ENCODE peak calls at places on chromosomes 2 and 18, in five cellular contexts. R, T, W, A and B are unnamed samples.

GRCh38 chr2:144324446-144325045 is 195.4 kb downstream of the ZEB2 start:
- DNase-seq in T (no peak), R (no peak), W (no peak), A (no peak), B (no peak)

GRCh38 chr18:58682429-58683069 is 11.3 kb downstream of the MALT1 start:
- DNase-seq in W (peak), R (no peak), T (peak), A (peak), B (no peak)

GRCh38 chr2:98084869-98085238 is 2.1 kb upstream of the VWA3B start:
- DNase-seq in T (no peak), A (no peak), R (no peak), W (no peak), B (no peak)

GRCh38 chr2:74205586-74205985 is 7.2 kb downstream of the MTHFD2 start:
- DNase-seq in R (peak), A (no peak), W (no peak), T (no peak), B (no peak)

GRCh38 chr2:1743396-1744150 is 742 bp downstream of the PXDN start:
- DNase-seq in T (no peak), A (no peak), W (peak), R (peak), B (no peak)

GRCh38 chr18:22678486-22678885 is 254.6 kb upstream of the RBBP8 start:
- DNase-seq in R (no peak), W (no peak), A (no peak), T (peak), B (no peak)

GRCh38 chr2:240236217-240237111 is 96.0 kb upstream of the OTOS start:
- DNase-seq in T (no peak), W (peak), A (peak), R (peak), B (no peak)

GRCh38 chr2:230400041-230400440 is 16.0 kb upstream of the SP100 start:
- DNase-seq in W (no peak), T (no peak), R (no peak), A (no peak), B (no peak)

GRCh38 chr2:172088245-172089004 is 3.1 kb downstream of the DLX1 start:
- DNase-seq in A (no peak), R (peak), W (no peak), T (no peak), B (no peak)

GRCh38 chr2:11412449-11412810 is 53.5 kb downstream of the E2F6 start:
- DNase-seq in A (no peak), R (peak), W (no peak), T (no peak), B (no peak)

GRCh38 chr2:11409184-11409959 is 56.6 kb downstream of the E2F6 start:
- DNase-seq in A (no peak), R (no peak), W (no peak), T (no peak), B (no peak)

GRCh38 chr2:11410101-11410500 is 55.9 kb downstream of the E2F6 start:
- DNase-seq in W (no peak), T (no peak), A (no peak), R (no peak), B (no peak)

GRCh38 chr2:11411244-11411643 is 54.7 kb downstream of the E2F6 start:
- DNase-seq in A (no peak), T (no peak), R (no peak), W (no peak), B (no peak)

DNA sequence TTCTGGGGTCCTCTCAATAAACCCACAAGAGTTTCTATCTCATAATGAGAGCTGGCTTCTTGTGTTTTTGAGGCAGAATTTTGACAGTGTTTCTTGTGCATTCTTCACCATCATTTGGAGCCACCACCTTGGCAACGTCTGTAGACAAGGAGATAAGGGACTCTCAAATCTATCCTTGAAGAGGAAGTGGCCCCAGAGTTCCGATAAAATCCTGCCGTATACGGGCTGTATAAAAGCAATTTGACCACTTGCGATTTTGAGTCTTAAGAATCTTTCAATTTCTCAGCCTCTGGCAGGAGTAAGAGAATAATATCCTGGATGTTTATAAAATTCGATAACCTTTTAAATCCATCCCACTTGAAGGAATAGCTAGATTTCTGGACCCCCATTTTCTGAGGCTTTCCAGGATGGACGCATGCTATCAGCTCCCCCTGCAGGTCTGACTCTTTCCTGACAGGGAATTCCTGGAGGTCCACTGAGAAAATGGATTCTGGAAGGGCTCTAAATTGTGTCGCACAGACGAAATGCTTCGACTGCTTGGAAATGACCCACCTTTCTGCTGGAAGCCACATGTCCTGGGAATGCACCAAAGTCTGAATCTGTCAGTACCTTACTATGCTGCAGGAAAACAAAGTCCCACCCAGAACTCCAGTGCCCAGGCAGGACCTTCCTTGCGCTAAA is 54.1 kb downstream of the E2F6 start:
- DNase-seq in T (peak), A (peak), W (no peak), R (peak), B (no peak)
- H3K4me3 ChIP-seq in T (no peak), A (no peak), W (peak), R (no peak), B (no peak)

DNA sequence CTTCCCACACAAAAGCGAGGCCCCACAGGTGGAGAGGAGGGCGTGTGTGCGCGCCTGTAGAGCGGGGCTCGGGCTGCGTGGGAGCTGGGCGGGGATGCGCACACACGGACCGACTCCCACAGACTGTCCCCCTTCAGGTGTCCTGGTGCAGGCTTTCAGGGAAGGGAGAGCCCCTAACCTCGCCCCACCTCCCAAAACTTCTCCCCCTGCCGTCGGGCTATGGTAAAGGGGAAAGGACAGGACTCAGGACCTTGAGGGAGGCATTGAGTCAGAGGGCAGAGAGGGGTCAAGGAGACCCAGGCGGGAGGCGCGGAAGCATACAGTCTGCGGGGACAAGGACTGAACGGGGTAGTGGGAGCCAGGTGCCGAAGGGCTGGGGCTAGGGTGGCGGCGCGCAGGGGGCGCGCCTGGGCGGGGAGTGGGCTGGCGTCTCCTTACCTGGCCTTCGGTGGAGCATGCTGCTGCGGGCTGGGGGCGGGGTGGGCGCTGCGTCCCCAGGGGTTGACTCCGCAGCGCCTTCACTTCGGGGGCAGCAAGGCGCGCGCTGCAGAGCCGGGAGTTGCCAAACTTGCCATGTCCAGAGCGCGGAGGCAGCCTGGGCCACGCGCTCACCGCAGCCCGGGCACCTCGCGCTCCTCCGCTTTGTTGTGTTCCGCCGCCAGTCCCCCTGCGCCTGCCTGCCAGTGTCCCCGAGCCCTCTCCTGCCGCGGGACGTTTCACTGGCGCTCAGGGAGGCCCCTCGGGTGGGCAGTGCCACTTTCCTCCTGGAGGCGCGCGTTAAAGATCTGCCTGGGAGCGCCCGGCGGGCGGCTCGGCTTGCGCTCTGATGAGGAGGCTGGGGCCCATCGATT is 302.0 kb downstream of the NCKAP5 start:
- DNase-seq in A (peak), R (peak), T (no peak), W (no peak), B (no peak)
- H3K4me3 ChIP-seq in A (no peak), R (peak), T (peak), W (peak), B (peak)

GRCh38 chr18:76613058-76613457 is 118.0 kb upstream of the ZNF516 start:
- DNase-seq in W (no peak), A (no peak), T (no peak), R (no peak), B (no peak)

GRCh38 chr18:76613721-76614120 is 118.7 kb upstream of the ZNF516 start:
- DNase-seq in T (no peak), R (no peak), A (no peak), W (no peak), B (no peak)

GRCh38 chr18:76610012-76610411 is 115.0 kb upstream of the ZNF516 start:
- DNase-seq in W (no peak), R (no peak), T (no peak), A (no peak), B (no peak)

GRCh38 chr18:76615065-76615733 is 120.2 kb upstream of the ZNF516 start:
- DNase-seq in A (no peak), R (no peak), W (no peak), T (no peak), B (no peak)

GRCh38 chr18:76610933-76611749 is 116.1 kb upstream of the ZNF516 start:
- DNase-seq in T (no peak), R (no peak), W (no peak), A (peak), B (peak)
- H3K4me3 ChIP-seq in T (peak), R (no peak), W (peak), A (no peak), B (peak)

GRCh38 chr18:64330161-64330560 is 181.3 kb upstream of the LINC00305 start:
- DNase-seq in T (no peak), W (no peak), A (no peak), R (no peak), B (no peak)

GRCh38 chr18:64331419-64331818 is 182.5 kb upstream of the LINC00305 start:
- DNase-seq in W (no peak), A (no peak), R (no peak), T (no peak), B (no peak)

GRCh38 chr18:64330976-64331375 is 182.1 kb upstream of the LINC00305 start:
- DNase-seq in A (no peak), R (no peak), W (no peak), T (no peak), B (no peak)

GRCh38 chr18:64333584-64333983 is 184.7 kb upstream of the LINC00305 start:
- DNase-seq in T (no peak), R (no peak), A (no peak), W (no peak), B (no peak)

DNA sequence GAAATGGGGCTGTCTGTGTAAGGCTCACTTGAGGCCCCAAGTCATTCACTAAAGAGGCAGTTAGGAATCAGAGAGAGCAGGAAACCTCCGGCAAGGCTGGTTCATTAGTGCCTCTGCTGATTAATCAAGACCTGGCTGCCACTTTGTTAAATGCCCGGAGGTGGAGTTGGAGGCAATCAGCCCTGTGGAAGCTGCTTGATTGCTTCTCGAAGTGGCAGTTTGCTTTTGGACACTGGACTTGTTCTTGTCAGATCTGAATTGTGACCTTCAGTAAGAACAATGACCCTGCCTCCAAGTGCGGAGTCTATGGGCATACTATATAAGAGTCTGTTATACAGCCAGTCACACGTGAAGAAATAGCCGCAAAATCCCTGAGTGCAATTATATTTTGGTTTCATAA is 184.0 kb upstream of the LINC00305 start:
- DNase-seq in R (no peak), W (no peak), A (no peak), T (no peak), B (no peak)
- H3K4me3 ChIP-seq in R (no peak), W (no peak), A (no peak), T (no peak), B (no peak)

DNA sequence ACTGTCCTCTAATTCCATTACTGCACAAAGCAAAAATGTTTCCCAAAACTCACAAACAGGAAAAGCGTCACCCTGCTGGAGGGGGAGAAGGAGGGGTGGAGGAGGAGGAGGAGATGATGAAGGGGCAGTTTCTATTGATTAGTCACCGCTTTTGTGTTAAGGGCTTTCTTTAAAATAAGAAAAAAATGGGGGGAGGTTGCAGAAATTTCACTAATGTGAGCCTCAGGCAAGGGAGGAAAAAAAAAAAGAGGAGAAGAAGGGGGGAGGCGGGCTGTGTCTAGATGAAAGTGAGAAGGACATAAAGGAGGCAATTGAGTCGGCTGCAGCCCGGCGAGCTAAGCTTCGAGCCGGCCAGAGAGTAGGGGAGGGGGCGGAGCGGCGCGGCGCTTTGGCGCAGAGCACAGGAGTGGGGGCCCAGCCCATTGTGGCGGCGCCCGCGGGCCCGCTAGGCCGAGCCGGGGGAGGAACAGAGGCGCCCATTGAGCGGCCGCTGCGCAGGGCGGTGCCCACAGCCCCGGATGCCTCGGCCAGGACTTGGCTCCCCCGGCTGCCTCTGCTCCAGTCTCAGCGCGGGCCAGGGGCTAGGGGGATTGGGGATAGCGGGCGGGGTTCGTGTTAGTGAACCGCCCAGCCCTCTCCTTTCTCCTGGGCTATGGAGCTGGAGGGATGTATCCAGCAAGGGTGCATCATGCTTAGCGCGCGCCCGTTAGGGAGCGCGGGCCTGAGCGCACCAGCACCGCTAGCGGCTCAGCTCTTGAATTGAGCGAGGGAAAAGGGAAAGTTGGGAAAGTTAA is 7.9 kb downstream of the PAX3 start:
- DNase-seq in A (no peak), R (no peak), W (peak), T (peak), B (no peak)
- H3K4me3 ChIP-seq in A (no peak), R (no peak), W (peak), T (peak), B (peak)

GRCh38 chr18:70501358-70501757 is 212.5 kb downstream of the SOCS6 start:
- DNase-seq in W (no peak), R (no peak), A (no peak), T (no peak), B (no peak)
- H3K4me3 ChIP-seq in W (no peak), R (no peak), A (no peak), T (no peak), B (no peak)

DNA sequence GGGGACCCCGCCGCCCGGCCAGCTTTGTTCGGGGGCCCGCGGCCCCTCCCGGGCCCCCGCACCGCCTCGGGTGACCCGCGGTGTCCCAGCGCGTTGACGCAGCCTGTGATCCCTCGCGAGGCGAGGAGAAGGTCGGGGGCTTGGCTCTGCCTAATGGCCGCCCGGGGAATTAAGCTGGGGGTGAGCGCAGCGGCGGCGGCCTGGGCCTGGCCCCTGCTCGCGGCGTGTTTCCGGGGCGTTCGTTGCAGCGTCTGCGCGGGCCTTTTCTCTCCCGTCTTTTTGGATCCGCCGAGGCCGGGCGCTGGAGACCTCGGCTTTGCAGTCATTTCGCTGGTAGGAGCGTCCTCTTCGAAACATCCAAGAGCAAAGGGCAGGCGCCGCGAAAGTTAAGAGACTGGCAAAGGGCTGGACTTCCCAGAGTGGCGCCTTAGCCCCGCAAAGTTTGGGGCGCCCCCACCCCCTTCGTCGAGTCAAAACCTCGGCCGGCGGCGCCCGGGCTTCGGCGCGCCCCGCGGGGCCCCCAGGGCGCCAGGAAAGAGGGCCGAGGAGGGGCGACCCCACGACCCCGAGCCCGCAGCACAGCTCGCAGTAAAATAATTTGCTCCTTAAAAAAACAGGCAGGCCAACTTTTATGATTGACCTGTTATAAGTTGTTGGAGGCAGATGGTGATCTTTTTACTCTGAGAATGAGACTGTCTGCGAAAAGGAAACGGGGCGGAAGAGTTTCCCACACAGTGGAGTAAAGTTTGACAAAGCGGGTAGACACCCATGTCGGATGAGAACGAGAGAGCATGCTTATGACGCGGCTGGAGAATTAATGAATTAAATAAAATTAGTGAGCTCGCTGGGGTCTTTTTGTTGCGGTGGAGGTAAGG is 1.4 kb downstream of the SALL3 start:
- DNase-seq in A (no peak), R (peak), T (no peak), W (no peak), B (no peak)
- H3K4me3 ChIP-seq in A (no peak), R (no peak), T (peak), W (peak), B (no peak)

GRCh38 chr2:189408294-189408693 is 33.0 kb upstream of the WDR75 start:
- DNase-seq in R (no peak), W (no peak), T (no peak), A (no peak), B (no peak)
- H3K4me3 ChIP-seq in R (no peak), W (no peak), T (no peak), A (no peak), B (no peak)